ENCODE peak calls at places on chromosome 10, in four cellular contexts. W is activated T-helper 1 cell treated with anti-CD3 and anti-CD28 coated beads, Interleukin-12 subunit alpha, Interleukin-12 subunit beta, Interleukin-2, Interleukin-4 antibody, amounts not matched to agents 30 ng/mL and 10 ng/mL and 1 ng/mL, durations not matched to agents 14 hours and 24 hours and 36 hours; H is ACHN; O is cardiac septum. Y is an unnamed sample.

GRCh38 chr10:76150139-76150885 is 718.9 kb downstream of the LRMDA start:
- DNase-seq in W (no peak), H (no peak), O (no peak), Y (no peak)

GRCh38 chr10:28763471-28763870 is 86.2 kb downstream of the BAMBI start:
- DNase-seq in W (no peak), H (peak), O (no peak), Y (no peak)

GRCh38 chr10:15211464-15211979 is 43.0 kb upstream of the NMT2 start:
- DNase-seq in W (no peak), H (no peak), O (no peak), Y (no peak)

GRCh38 chr10:48605786-48606529 is 1.1 kb upstream of the ARHGAP22 start:
- DNase-seq in W (no peak), H (no peak), O (peak), Y (peak)

GRCh38 chr10:74333174-74333573 is 182.2 kb downstream of the ADK start:
- DNase-seq in W (no peak), H (no peak), O (no peak), Y (no peak)

GRCh38 chr10:67697646-67698245 is 1.8 kb upstream of the CTNNA3 start:
- DNase-seq in W (no peak), H (peak), O (no peak), Y (no peak)

GRCh38 chr10:123156091-123156490 is 1.9 kb downstream of the BUB3 start:
- DNase-seq in W (no peak), H (no peak), O (no peak), Y (no peak)

GRCh38 chr10:43396061-43396927 is 12.7 kb downstream of the HNRNPF start:
- DNase-seq in W (peak), H (peak), O (peak), Y (peak)

GRCh38 chr10:73780966-73781365 is 882 bp upstream of the CHCHD1 start:
- DNase-seq in W (no peak), H (no peak), O (no peak), Y (no peak)

GRCh38 chr10:70198696-70199466 is 28.6 kb upstream of the SAR1A start:
- DNase-seq in W (no peak), H (no peak), O (no peak), Y (no peak)

GRCh38 chr10:129605986-129606518 is 139.0 kb downstream of the MGMT start:
- DNase-seq in W (no peak), H (no peak), O (no peak), Y (no peak)

GRCh38 chr10:120420421-120420820 is 36.6 kb upstream of the PLPP4 start:
- DNase-seq in W (no peak), H (no peak), O (no peak), Y (no peak)

GRCh38 chr10:72080042-72081035 is 8.0 kb downstream of the SPOCK2 start:
- DNase-seq in W (no peak), H (no peak), O (no peak), Y (no peak)

GRCh38 chr10:94005050-94005449 is 11.3 kb downstream of the PLCE1 start:
- DNase-seq in W (no peak), H (no peak), O (no peak), Y (no peak)

GRCh38 chr10:35324196-35324595 is 12.1 kb upstream of the CCNY start:
- DNase-seq in W (no peak), H (no peak), O (no peak), Y (no peak)

GRCh38 chr10:117565068-117565467 is 22.5 kb downstream of the EMX2 start:
- DNase-seq in W (no peak), H (no peak), O (no peak), Y (no peak)

GRCh38 chr10:50788951-50789904 is 49.5 kb downstream of the ASAH2B start:
- DNase-seq in W (no peak), H (peak), O (no peak), Y (no peak)